ENCODE peak calls at places on chromosomes 6 and 20, in seven cellular contexts. One of them, this sample, is unnamed.

GRCh38 chr6:122789078-122789861 is at the start of gene SMPDL3A:
- DNase-seq in hepatocyte: peak; percentile 87
- DNase-seq in OCI-LY7: no peak
- DNase-seq in AG04450: peak; percentile 92
- DNase-seq in CD8-positive, alpha-beta T cell: no peak
- DNase-seq in coronary artery: peak; percentile 87
- DNase-seq in fibroblast of the aortic adventitia: peak; percentile 88
- DNase-seq in this sample: peak; percentile 90

GRCh38 chr6:34633256-34633655 is 63.3 kb downstream of the ILRUN start:
- DNase-seq in hepatocyte: no peak
- DNase-seq in OCI-LY7: no peak
- DNase-seq in AG04450: no peak
- DNase-seq in CD8-positive, alpha-beta T cell: no peak
- DNase-seq in coronary artery: no peak
- DNase-seq in fibroblast of the aortic adventitia: no peak
- DNase-seq in this sample: no peak

GRCh38 chr6:68473433-68474210 is 161.5 kb upstream of the ADGRB3 start:
- DNase-seq in hepatocyte: peak; percentile 8
- DNase-seq in OCI-LY7: no peak
- DNase-seq in AG04450: no peak
- DNase-seq in CD8-positive, alpha-beta T cell: no peak
- DNase-seq in coronary artery: no peak
- DNase-seq in fibroblast of the aortic adventitia: no peak
- DNase-seq in this sample: peak; percentile 18

GRCh38 chr6:107977283-107977682 is 19.3 kb upstream of the SEC63 start:
- DNase-seq in hepatocyte: peak; percentile 40
- DNase-seq in OCI-LY7: peak; percentile 28
- DNase-seq in AG04450: no peak
- DNase-seq in CD8-positive, alpha-beta T cell: no peak
- DNase-seq in coronary artery: no peak
- DNase-seq in fibroblast of the aortic adventitia: peak; percentile 65
- DNase-seq in this sample: peak; percentile 56

GRCh38 chr20:50691585-50692552 is 527 bp upstream of the RIPOR3 start:
- DNase-seq in hepatocyte: peak; percentile 57
- DNase-seq in OCI-LY7: no peak
- DNase-seq in AG04450: peak; percentile 30
- DNase-seq in CD8-positive, alpha-beta T cell: no peak
- DNase-seq in coronary artery: no peak
- DNase-seq in fibroblast of the aortic adventitia: peak; percentile 68
- DNase-seq in this sample: peak; percentile 32

GRCh38 chr6:24666097-24666615 is 543 bp downstream of the TDP2 start:
- DNase-seq in hepatocyte: peak; percentile 66
- DNase-seq in OCI-LY7: peak; percentile 59
- DNase-seq in AG04450: no peak
- DNase-seq in CD8-positive, alpha-beta T cell: peak; percentile 52
- DNase-seq in coronary artery: peak; percentile 75
- DNase-seq in fibroblast of the aortic adventitia: no peak
- DNase-seq in this sample: peak; percentile 48

GRCh38 chr20:42945194-42945593 is 244.5 kb downstream of the PTPRT start:
- DNase-seq in hepatocyte: no peak
- DNase-seq in OCI-LY7: no peak
- DNase-seq in AG04450: no peak
- DNase-seq in CD8-positive, alpha-beta T cell: no peak
- DNase-seq in coronary artery: peak; percentile 35
- DNase-seq in fibroblast of the aortic adventitia: no peak
- DNase-seq in this sample: no peak

GRCh38 chr6:15396808-15397207 is 150.9 kb downstream of the JARID2 start:
- DNase-seq in hepatocyte: no peak
- DNase-seq in OCI-LY7: no peak
- DNase-seq in AG04450: no peak
- DNase-seq in CD8-positive, alpha-beta T cell: no peak
- DNase-seq in coronary artery: no peak
- DNase-seq in fibroblast of the aortic adventitia: no peak
- DNase-seq in this sample: no peak

GRCh38 chr20:37348643-37349516 is 2.9 kb downstream of the SRC start:
- DNase-seq in hepatocyte: no peak
- DNase-seq in OCI-LY7: no peak
- DNase-seq in AG04450: no peak
- DNase-seq in CD8-positive, alpha-beta T cell: no peak
- DNase-seq in coronary artery: peak; percentile 60
- DNase-seq in fibroblast of the aortic adventitia: no peak
- DNase-seq in this sample: no peak

GRCh38 chr6:52931351-52931750 is 21.9 kb upstream of the GSTA3 start:
- DNase-seq in hepatocyte: no peak
- DNase-seq in OCI-LY7: no peak
- DNase-seq in AG04450: no peak
- DNase-seq in CD8-positive, alpha-beta T cell: no peak
- DNase-seq in coronary artery: no peak
- DNase-seq in fibroblast of the aortic adventitia: no peak
- DNase-seq in this sample: no peak

GRCh38 chr20:25487306-25487705 is 79.8 kb downstream of the GINS1 start:
- DNase-seq in hepatocyte: no peak
- DNase-seq in OCI-LY7: no peak
- DNase-seq in AG04450: no peak
- DNase-seq in CD8-positive, alpha-beta T cell: no peak
- DNase-seq in coronary artery: no peak
- DNase-seq in fibroblast of the aortic adventitia: no peak
- DNase-seq in this sample: no peak

GRCh38 chr20:325889-326644 is 715 bp downstream of the SOX12 start:
- DNase-seq in hepatocyte: peak; percentile 85
- DNase-seq in OCI-LY7: peak; percentile 84
- DNase-seq in AG04450: no peak
- DNase-seq in CD8-positive, alpha-beta T cell: peak; percentile 53
- DNase-seq in coronary artery: peak; percentile 86
- DNase-seq in fibroblast of the aortic adventitia: peak; percentile 56
- DNase-seq in this sample: peak; percentile 76

GRCh38 chr20:53040678-53041674 is 68.8 kb downstream of the TSHZ2 start:
- DNase-seq in hepatocyte: no peak
- DNase-seq in OCI-LY7: peak; percentile 92
- DNase-seq in AG04450: no peak
- DNase-seq in CD8-positive, alpha-beta T cell: no peak
- DNase-seq in coronary artery: no peak
- DNase-seq in fibroblast of the aortic adventitia: peak; percentile 59
- DNase-seq in this sample: no peak

GRCh38 chr20:11826334-11826733 is 91.4 kb upstream of the BTBD3 start:
- DNase-seq in hepatocyte: no peak
- DNase-seq in OCI-LY7: no peak
- DNase-seq in AG04450: no peak
- DNase-seq in CD8-positive, alpha-beta T cell: no peak
- DNase-seq in coronary artery: no peak
- DNase-seq in fibroblast of the aortic adventitia: no peak
- DNase-seq in this sample: no peak

DNA sequence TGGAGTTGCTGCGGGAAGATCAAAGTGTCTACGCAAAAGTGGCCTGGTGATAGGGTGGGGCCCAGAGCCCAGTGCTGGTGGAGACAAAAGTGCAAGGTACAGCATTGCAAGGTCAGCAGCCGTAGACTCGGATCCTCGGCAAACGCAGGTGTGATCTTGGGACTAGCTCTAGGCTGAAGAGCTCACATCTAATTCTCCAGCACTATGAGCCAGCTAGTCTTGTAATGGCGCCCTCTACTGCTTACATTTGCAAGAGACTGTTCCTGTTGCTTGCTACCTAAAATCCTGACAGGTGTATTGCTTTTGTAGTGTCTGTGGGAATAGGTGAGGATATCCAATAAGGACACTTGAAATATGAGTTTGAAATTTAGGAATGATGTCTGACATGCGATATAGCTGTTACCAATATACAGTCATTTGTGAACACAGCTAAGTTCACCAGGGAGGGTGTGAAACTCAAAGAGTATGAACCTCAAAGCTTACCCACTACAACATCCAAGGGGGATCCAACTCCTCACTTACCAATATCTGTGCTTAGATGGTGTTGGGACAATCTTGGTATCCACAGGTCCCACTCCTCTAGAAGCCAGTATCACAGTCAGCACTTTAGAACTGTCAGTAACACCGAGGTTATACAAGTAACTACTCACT is 58.4 kb downstream of the PDE7B start:
- DNase-seq in hepatocyte: peak; percentile 73
- DNase-seq in OCI-LY7: peak; percentile 59
- DNase-seq in AG04450: no peak
- DNase-seq in CD8-positive, alpha-beta T cell: peak; percentile 67
- DNase-seq in coronary artery: no peak
- DNase-seq in fibroblast of the aortic adventitia: peak; percentile 62
- DNase-seq in this sample: peak; percentile 45
- TF ChIP-seq CTCF in hepatocyte: peak; percentile 54
- TF ChIP-seq CTCF in OCI-LY7: peak; percentile 84
- TF ChIP-seq CTCF in AG04450: peak; percentile 31
- TF ChIP-seq CTCF in CD8-positive, alpha-beta T cell: peak; percentile 68
- TF ChIP-seq CTCF in coronary artery: no peak
- TF ChIP-seq CTCF in fibroblast of the aortic adventitia: peak; percentile 48
- TF ChIP-seq CTCF in this sample: peak; percentile 50

GRCh38 chr6:80636689-80637088 is 530.2 kb downstream of the BCKDHB start:
- DNase-seq in hepatocyte: no peak
- DNase-seq in OCI-LY7: no peak
- DNase-seq in AG04450: no peak
- DNase-seq in CD8-positive, alpha-beta T cell: no peak
- DNase-seq in coronary artery: no peak
- DNase-seq in fibroblast of the aortic adventitia: peak; percentile 15
- DNase-seq in this sample: no peak

GRCh38 chr6:80640176-80640575 is 533.7 kb downstream of the BCKDHB start:
- DNase-seq in hepatocyte: no peak
- DNase-seq in OCI-LY7: no peak
- DNase-seq in AG04450: no peak
- DNase-seq in CD8-positive, alpha-beta T cell: no peak
- DNase-seq in coronary artery: no peak
- DNase-seq in fibroblast of the aortic adventitia: no peak
- DNase-seq in this sample: no peak

GRCh38 chr6:80639243-80639642 is 532.8 kb downstream of the BCKDHB start:
- DNase-seq in hepatocyte: no peak
- DNase-seq in OCI-LY7: no peak
- DNase-seq in AG04450: no peak
- DNase-seq in CD8-positive, alpha-beta T cell: no peak
- DNase-seq in coronary artery: no peak
- DNase-seq in fibroblast of the aortic adventitia: no peak
- DNase-seq in this sample: peak; percentile 76

GRCh38 chr6:80637312-80637711 is 530.8 kb downstream of the BCKDHB start:
- DNase-seq in hepatocyte: no peak
- DNase-seq in OCI-LY7: no peak
- DNase-seq in AG04450: no peak
- DNase-seq in CD8-positive, alpha-beta T cell: no peak
- DNase-seq in coronary artery: no peak
- DNase-seq in fibroblast of the aortic adventitia: peak; percentile 7
- DNase-seq in this sample: peak; percentile 31

GRCh38 chr6:80638222-80639055 is 532.0 kb downstream of the BCKDHB start:
- DNase-seq in hepatocyte: peak; percentile 87
- DNase-seq in OCI-LY7: no peak
- DNase-seq in AG04450: peak; percentile 71
- DNase-seq in CD8-positive, alpha-beta T cell: no peak
- DNase-seq in coronary artery: no peak
- DNase-seq in fibroblast of the aortic adventitia: peak; percentile 81
- DNase-seq in this sample: peak; percentile 97
- H3K4me3 ChIP-seq in hepatocyte: no peak overlapping the region
- H3K4me3 ChIP-seq in OCI-LY7: no peak overlapping the region
- H3K4me3 ChIP-seq in AG04450: no peak overlapping the region
- H3K4me3 ChIP-seq in CD8-positive, alpha-beta T cell: no peak overlapping the region
- H3K4me3 ChIP-seq in coronary artery: no peak overlapping the region
- H3K4me3 ChIP-seq in fibroblast of the aortic adventitia: no peak overlapping the region
- H3K4me3 ChIP-seq in this sample: no peak overlapping the region

GRCh38 chr20:61924211-61924857 is 141.3 kb downstream of the TAF4 start:
- DNase-seq in hepatocyte: no peak
- DNase-seq in OCI-LY7: no peak
- DNase-seq in AG04450: no peak
- DNase-seq in CD8-positive, alpha-beta T cell: no peak
- DNase-seq in coronary artery: no peak
- DNase-seq in fibroblast of the aortic adventitia: no peak
- DNase-seq in this sample: no peak

GRCh38 chr20:61922411-61922810 is 143.3 kb downstream of the TAF4 start:
- DNase-seq in hepatocyte: no peak
- DNase-seq in OCI-LY7: peak; percentile 15
- DNase-seq in AG04450: no peak
- DNase-seq in CD8-positive, alpha-beta T cell: no peak
- DNase-seq in coronary artery: no peak
- DNase-seq in fibroblast of the aortic adventitia: no peak
- DNase-seq in this sample: no peak

GRCh38 chr20:61923371-61924166 is 142.1 kb downstream of the TAF4 start:
- DNase-seq in hepatocyte: no peak
- DNase-seq in OCI-LY7: no peak
- DNase-seq in AG04450: no peak
- DNase-seq in CD8-positive, alpha-beta T cell: no peak
- DNase-seq in coronary artery: no peak
- DNase-seq in fibroblast of the aortic adventitia: no peak
- DNase-seq in this sample: no peak

GRCh38 chr20:61924858-61925554 is 140.7 kb downstream of the TAF4 start:
- DNase-seq in hepatocyte: no peak
- DNase-seq in OCI-LY7: no peak
- DNase-seq in AG04450: no peak
- DNase-seq in CD8-positive, alpha-beta T cell: no peak
- DNase-seq in coronary artery: no peak
- DNase-seq in fibroblast of the aortic adventitia: no peak
- DNase-seq in this sample: no peak

DNA sequence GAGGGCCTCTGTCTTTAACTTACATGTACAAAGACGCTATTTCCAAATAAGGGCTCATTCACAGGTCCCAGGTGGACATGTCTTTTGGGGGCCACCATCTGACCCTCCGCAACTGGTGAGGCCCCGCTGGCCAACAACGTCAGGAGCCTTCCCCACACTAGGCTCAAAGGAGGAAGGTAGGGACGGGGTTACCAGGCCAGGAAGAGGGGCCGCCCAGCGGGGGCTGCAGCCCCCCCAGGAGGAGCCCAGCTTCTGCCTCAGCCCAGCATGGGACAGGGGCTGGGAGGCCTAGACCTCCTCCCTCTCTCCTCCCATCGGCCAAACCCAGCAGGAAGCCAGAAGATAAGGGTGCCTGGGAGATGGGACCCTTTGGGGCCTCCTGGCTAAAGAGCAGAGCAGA is 142.7 kb downstream of the TAF4 start:
- DNase-seq in hepatocyte: no peak
- DNase-seq in OCI-LY7: no peak
- DNase-seq in AG04450: no peak
- DNase-seq in CD8-positive, alpha-beta T cell: no peak
- DNase-seq in coronary artery: no peak
- DNase-seq in fibroblast of the aortic adventitia: no peak
- DNase-seq in this sample: no peak
- TF ChIP-seq CTCF in hepatocyte: no peak
- TF ChIP-seq CTCF in OCI-LY7: no peak
- TF ChIP-seq CTCF in AG04450: no peak
- TF ChIP-seq CTCF in CD8-positive, alpha-beta T cell: no peak
- TF ChIP-seq CTCF in coronary artery: no peak
- TF ChIP-seq CTCF in fibroblast of the aortic adventitia: no peak
- TF ChIP-seq CTCF in this sample: no peak

DNA sequence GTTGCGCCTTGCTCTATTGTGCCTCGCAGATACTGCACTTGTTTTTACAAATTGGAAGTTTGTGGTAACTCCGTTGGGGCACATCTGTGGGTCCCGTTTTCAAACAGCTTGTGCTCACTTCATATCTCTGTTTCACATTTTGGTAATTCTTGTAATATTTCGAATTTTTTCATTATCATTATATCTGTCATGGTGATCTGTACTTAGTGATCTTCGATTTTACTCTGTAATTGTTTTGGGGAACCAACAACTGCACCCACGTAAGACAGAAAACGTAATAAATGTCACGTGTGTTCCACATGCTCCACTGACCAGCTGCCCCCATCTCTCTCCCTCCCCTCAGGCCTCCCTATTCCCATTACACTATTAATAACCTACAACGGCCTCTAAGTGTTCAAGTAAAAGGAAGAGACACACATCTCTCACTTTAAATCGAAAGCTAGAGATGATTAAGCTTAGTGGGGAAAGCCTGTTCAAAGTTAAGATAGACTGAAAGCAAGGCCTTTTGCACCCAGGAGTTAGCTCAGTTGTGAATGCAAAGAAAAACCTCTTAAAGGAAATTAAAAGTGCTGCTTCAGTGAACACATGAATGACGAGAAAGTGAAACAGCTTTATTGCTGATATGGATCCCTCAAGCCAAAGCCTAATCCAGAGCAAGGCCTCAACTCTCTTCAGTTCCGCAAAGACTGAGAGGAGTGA is 26.9 kb downstream of the TTLL2 start:
- DNase-seq in hepatocyte: no peak
- DNase-seq in OCI-LY7: no peak
- DNase-seq in AG04450: no peak
- DNase-seq in CD8-positive, alpha-beta T cell: no peak
- DNase-seq in coronary artery: no peak
- DNase-seq in fibroblast of the aortic adventitia: no peak
- DNase-seq in this sample: no peak
- H3K4me3 ChIP-seq in hepatocyte: peak overlapping the region; percentile 21
- H3K4me3 ChIP-seq in OCI-LY7: no peak overlapping the region
- H3K4me3 ChIP-seq in AG04450: no peak overlapping the region
- H3K4me3 ChIP-seq in CD8-positive, alpha-beta T cell: no peak overlapping the region
- H3K4me3 ChIP-seq in coronary artery: peak overlapping the region; percentile 65
- H3K4me3 ChIP-seq in fibroblast of the aortic adventitia: no peak overlapping the region
- H3K4me3 ChIP-seq in this sample: no peak overlapping the region

This sample was measured in astrocyte of the spinal cord.